ENCODE peak calls at places on chromosomes 2 and 18, in six cellular contexts. Q, U, Y, Z, N and A are unnamed samples.

GRCh38 chr2:159706385-159706980 is 5.8 kb upstream of the MARCHF7 start:
- DNase-seq in Q (no peak), U (no peak), Y (no peak), Z (no peak), N (no peak), A (peak)

GRCh38 chr2:196160101-196160500 is 11.3 kb downstream of the STK17B start:
- DNase-seq in Q (no peak), U (peak), Y (no peak), Z (no peak), N (peak), A (peak)

GRCh38 chr2:16206191-16206944 is 266.0 kb downstream of the MYCN start:
- DNase-seq in Q (no peak), U (no peak), Y (no peak), Z (no peak), N (no peak), A (no peak)

GRCh38 chr18:48938827-48939367 is 11.9 kb downstream of the SMAD7 start:
- DNase-seq in Q (no peak), U (no peak), Y (peak), Z (no peak), N (no peak), A (no peak)

GRCh38 chr2:172437419-172438063 is 10.2 kb downstream of the ITGA6 start:
- DNase-seq in Q (no peak), U (no peak), Y (no peak), Z (no peak), N (no peak), A (no peak)

GRCh38 chr2:99571609-99572344 is 82.0 kb upstream of the REV1 start:
- DNase-seq in Q (no peak), U (no peak), Y (no peak), Z (no peak), N (no peak), A (no peak)

GRCh38 chr2:85470850-85471800 is 52.6 kb downstream of the SH2D6 start:
- DNase-seq in Q (no peak), U (no peak), Y (peak), Z (peak), N (no peak), A (no peak)

GRCh38 chr2:9797681-9798556 is 45.4 kb upstream of the TAF1B start:
- DNase-seq in Q (no peak), U (no peak), Y (no peak), Z (no peak), N (no peak), A (no peak)

GRCh38 chr2:101188683-101189405 is 37.7 kb upstream of the TBC1D8 start:
- DNase-seq in Q (peak), U (peak), Y (no peak), Z (peak), N (peak), A (peak)

GRCh38 chr2:10935953-10936942 is 24.5 kb downstream of the KCNF1 start:
- DNase-seq in Q (no peak), U (peak), Y (no peak), Z (peak), N (peak), A (peak)

GRCh38 chr2:8412586-8412985 is 269.3 kb upstream of the ID2 start:
- DNase-seq in Q (no peak), U (peak), Y (no peak), Z (no peak), N (no peak), A (peak)

GRCh38 chr2:63047534-63048281 is 2.9 kb upstream of the OTX1 start:
- DNase-seq in Q (no peak), U (no peak), Y (peak), Z (no peak), N (no peak), A (no peak)

GRCh38 chr2:63048367-63049171 is 2.1 kb upstream of the OTX1 start:
- DNase-seq in Q (no peak), U (no peak), Y (no peak), Z (no peak), N (no peak), A (no peak)

GRCh38 chr2:63049291-63050185 is 1.1 kb upstream of the OTX1 start:
- DNase-seq in Q (no peak), U (peak), Y (no peak), Z (no peak), N (no peak), A (peak)

GRCh38 chr2:63044360-63045327 is 6.0 kb upstream of the OTX1 start:
- DNase-seq in Q (no peak), U (no peak), Y (no peak), Z (no peak), N (no peak), A (no peak)

DNA sequence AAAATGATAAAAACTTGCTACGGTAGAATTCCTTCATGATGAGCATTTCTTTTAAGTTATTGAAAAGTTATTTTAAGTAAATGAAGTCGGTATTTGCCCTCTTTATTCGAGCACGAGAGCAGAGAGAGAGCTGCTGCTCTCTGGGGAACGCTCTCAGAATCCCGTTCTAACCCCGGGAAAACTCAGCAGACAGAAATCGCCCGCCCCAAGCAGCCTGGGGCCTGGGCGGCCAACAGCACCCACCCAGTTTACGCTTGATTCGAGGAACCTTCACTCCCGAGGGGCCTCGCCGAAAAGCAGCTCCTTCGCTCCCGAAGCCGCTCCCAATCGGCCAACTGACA is 3.5 kb upstream of the OTX1 start:
- DNase-seq in Q (no peak), U (no peak), Y (no peak), Z (no peak), N (no peak), A (no peak)
- H3K4me3 ChIP-seq in Q (peak), U (no peak), Y (no peak), Z (no peak), N (peak), A (no peak)

GRCh38 chr2:240595381-240596079 is 9.0 kb downstream of the CAPN10 start:
- DNase-seq in Q (peak), U (peak), Y (peak), Z (peak), N (no peak), A (no peak)
- TF ChIP-seq CTCF in Q (peak), U (peak), Y (no peak), Z (no peak), N (peak), A (peak)

GRCh38 chr2:105738658-105739051 is 6.1 kb upstream of the NCK2 start:
- DNase-seq in Q (no peak), U (no peak), Y (no peak), Z (no peak), N (no peak), A (no peak)
- H3K4me3 ChIP-seq in Q (no peak), U (no peak), Y (no peak), Z (no peak), N (no peak), A (no peak)

GRCh38 chr2:104944495-104944894 is 90.6 kb downstream of the POU3F3 start:
- DNase-seq in Q (peak), U (peak), Y (no peak), Z (peak), N (peak), A (peak)
- TF ChIP-seq CTCF in Q (no peak), U (no peak), Y (peak), Z (peak), N (peak), A (no peak)

GRCh38 chr18:70491734-70492348 is 203.0 kb downstream of the SOCS6 start:
- DNase-seq in Q (peak), U (peak), Y (no peak), Z (peak), N (peak), A (peak)

GRCh38 chr18:70493461-70493860 is 204.6 kb downstream of the SOCS6 start:
- DNase-seq in Q (no peak), U (no peak), Y (no peak), Z (no peak), N (no peak), A (no peak)

GRCh38 chr18:70494524-70494923 is 205.7 kb downstream of the SOCS6 start:
- DNase-seq in Q (no peak), U (no peak), Y (no peak), Z (no peak), N (no peak), A (no peak)

GRCh38 chr18:70489556-70489955 is 200.7 kb downstream of the SOCS6 start:
- DNase-seq in Q (no peak), U (no peak), Y (no peak), Z (no peak), N (no peak), A (no peak)

DNA sequence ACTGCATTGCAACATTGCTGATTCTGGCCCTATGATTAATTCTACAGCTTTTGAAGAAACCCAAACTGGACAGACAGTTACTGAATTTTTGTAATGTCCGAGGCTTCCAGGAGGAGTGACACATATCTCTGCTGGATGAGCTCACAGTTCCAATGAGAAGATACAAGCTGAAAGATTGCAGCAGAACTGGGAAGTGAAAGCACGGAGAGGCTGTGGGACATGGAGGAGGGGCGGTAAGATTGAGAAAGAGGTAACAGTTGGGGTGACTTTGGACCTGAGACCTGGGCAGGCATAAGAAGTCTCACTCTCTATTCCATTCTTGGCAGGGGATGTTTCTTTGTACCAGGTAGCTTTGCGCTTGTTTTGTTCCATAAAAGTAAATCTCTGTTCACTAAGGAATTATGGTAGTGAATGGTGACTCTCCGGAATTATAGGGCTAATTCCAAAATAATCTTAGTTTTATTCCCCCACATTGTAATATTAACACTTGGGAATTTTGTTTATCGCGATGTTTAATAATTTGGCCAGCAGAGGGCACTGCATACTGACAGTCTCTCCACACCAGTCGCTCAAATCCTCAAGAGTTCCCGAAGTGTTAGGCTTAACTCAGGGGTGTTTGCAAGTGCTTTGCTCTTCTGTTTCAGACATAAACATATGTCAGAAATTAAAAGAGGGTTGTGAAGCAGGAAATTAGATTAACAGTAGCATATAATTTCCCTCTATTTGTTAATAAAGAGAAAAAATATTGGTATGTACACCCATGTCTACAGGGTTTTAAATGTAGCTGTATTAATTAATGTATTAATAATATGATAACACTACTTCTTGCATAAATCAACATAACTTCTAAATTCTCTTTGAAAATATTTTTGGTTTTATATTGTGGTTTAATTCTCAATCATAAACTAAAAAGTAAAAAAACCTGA is 201.4 kb downstream of the SOCS6 start:
- DNase-seq in Q (peak), U (peak), Y (no peak), Z (no peak), N (peak), A (peak)
- H3K4me3 ChIP-seq in Q (no peak), U (peak), Y (no peak), Z (no peak), N (no peak), A (peak)

DNA sequence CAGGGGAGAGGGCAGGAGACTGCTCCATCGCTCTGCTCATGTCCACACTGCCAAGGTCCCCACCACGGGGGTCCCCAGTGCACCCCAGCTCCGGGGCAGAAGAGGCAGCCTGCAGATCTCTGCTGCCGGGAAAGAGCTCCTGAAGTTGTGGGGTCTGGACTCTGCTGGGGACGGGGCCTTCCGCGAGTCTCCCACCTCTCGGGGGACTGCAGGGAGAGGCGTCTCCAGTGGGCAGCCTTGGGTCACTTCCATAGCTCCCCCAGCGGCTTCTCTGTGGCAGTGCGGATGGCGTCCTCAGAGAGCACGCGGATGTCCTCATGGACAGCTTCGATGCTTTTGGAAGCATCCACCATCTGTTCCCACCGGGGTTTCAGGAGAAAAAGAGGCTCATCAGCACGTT is 10.7 kb downstream of the DTYMK start:
- DNase-seq in Q (peak), U (no peak), Y (no peak), Z (no peak), N (no peak), A (no peak)
- TF ChIP-seq CTCF in Q (no peak), U (peak), Y (no peak), Z (no peak), N (no peak), A (no peak)